ENCODE peak calls at places on chromosome 10, in ten cellular contexts. K, N, P, C, Q, M, A, T, B and L are unnamed samples.
A peak's percentile ranks its signal among the peaks of the same experiment; 100 is the strongest.

GRCh38 chr10:124665980-124666379 is 78.2 kb downstream of the FAM53B start:
- DNase-seq in K (peak; percentile 34), N (no peak), P (no peak), C (no peak), Q (no peak), M (no peak), A (no peak), T (no peak), B (no peak), L (no peak)

GRCh38 chr10:15348579-15348978 is 22.5 kb downstream of the FAM171A1 start:
- DNase-seq in K (peak; percentile 73), N (no peak), P (no peak), C (no peak), Q (no peak), M (peak; percentile 19), A (no peak), T (no peak), B (no peak), L (no peak)

GRCh38 chr10:80272793-80273522 is 16.5 kb downstream of the MAT1A start:
- DNase-seq in K (peak; percentile 3), N (no peak), P (no peak), C (no peak), Q (peak; percentile 90), M (no peak), A (no peak), T (no peak), B (no peak), L (no peak)

GRCh38 chr10:112915590-112916572 is 34.2 kb upstream of the TCF7L2 start:
- DNase-seq in K (peak; percentile 19), N (no peak), P (no peak), C (no peak), Q (no peak), M (no peak), A (no peak), T (no peak), B (peak; percentile 60), L (no peak)

GRCh38 chr10:5460468-5461200 is 38.7 kb downstream of the CALML5 start:
- DNase-seq in K (no peak), N (no peak), P (no peak), C (no peak), Q (peak; percentile 64), M (no peak), A (no peak), T (no peak), B (no peak), L (no peak)

GRCh38 chr10:71053169-71053895 is 159.0 kb upstream of the UNC5B start:
- DNase-seq in K (no peak), N (no peak), P (no peak), C (no peak), Q (no peak), M (no peak), A (no peak), T (no peak), B (no peak), L (no peak)

GRCh38 chr10:131577178-131577555 is 265.6 kb upstream of the TCERG1L start:
- DNase-seq in K (no peak), N (no peak), P (no peak), C (no peak), Q (no peak), M (no peak), A (no peak), T (no peak), B (no peak), L (no peak)

GRCh38 chr10:24451325-24451820 is 242.4 kb downstream of the KIAA1217 start:
- DNase-seq in K (no peak), N (no peak), P (no peak), C (no peak), Q (no peak), M (no peak), A (no peak), T (no peak), B (no peak), L (no peak)